ENCODE peak calls at places on chromosomes 2 and 18, in eight cellular contexts. X is spleen, W is gastrocnemius medialis, U is psoas muscle, B is NT2/D1, P is heart right ventricle, S is H9, Z is body of pancreas. N is an unnamed sample. For H3K4me1, the result is how much of the 10 kb centered on the place peaks cover.

GRCh38 chr2:39118786-39119499 is 1.9 kb downstream of the SOS1 start:
- DNase-seq in X (no peak), W (no peak), U (no peak), B (no peak), P (no peak), S (no peak), Z (no peak), N (peak)

GRCh38 chr18:70046796-70047195 is 99.1 kb upstream of the CD226 start:
- DNase-seq in X (no peak), W (no peak), U (no peak), B (no peak), P (no peak), S (no peak), Z (no peak), N (no peak)

GRCh38 chr2:217890445-217890844 is 112.3 kb downstream of the TNS1 start:
- DNase-seq in X (no peak), W (peak), U (peak), B (no peak), P (no peak), S (no peak), Z (peak), N (no peak)

GRCh38 chr18:49920731-49921130 is 107.4 kb upstream of the ACAA2 start:
- DNase-seq in X (no peak), W (no peak), U (no peak), B (no peak), P (no peak), S (no peak), Z (no peak), N (peak)

GRCh38 chr2:235521844-235522243 is 28.0 kb downstream of the AGAP1 start:
- DNase-seq in X (no peak), W (no peak), U (no peak), B (no peak), P (no peak), S (no peak), Z (no peak), N (no peak)

GRCh38 chr2:162574615-162575452 is 230.9 kb downstream of the GCA start:
- DNase-seq in X (no peak), W (no peak), U (no peak), B (no peak), P (no peak), S (no peak), Z (peak), N (no peak)

GRCh38 chr2:19809206-19809605 is 92.6 kb downstream of the TTC32 start:
- DNase-seq in X (no peak), W (no peak), U (no peak), B (no peak), P (no peak), S (peak), Z (no peak), N (no peak)

GRCh38 chr2:42964444-42965081 is 172.2 kb upstream of the HAAO start:
- DNase-seq in X (peak), W (peak), U (peak), B (no peak), P (peak), S (no peak), Z (peak), N (peak)

GRCh38 chr2:217248312-217248935 is 388.6 kb upstream of the TNP1 start:
- DNase-seq in X (no peak), W (peak), U (peak), B (no peak), P (peak), S (peak), Z (peak), N (peak)

GRCh38 chr2:102801858-102802699 is 40.2 kb downstream of the TMEM182 start:
- DNase-seq in X (no peak), W (peak), U (no peak), B (no peak), P (no peak), S (no peak), Z (no peak), N (no peak)

GRCh38 chr2:106161938-106162814 is 31.9 kb downstream of the UXS1 start:
- DNase-seq in X (no peak), W (peak), U (peak), B (no peak), P (no peak), S (no peak), Z (peak), N (no peak)

GRCh38 chr2:59000796-59001195 is 759.7 kb upstream of the FANCL start:
- DNase-seq in X (no peak), W (no peak), U (no peak), B (no peak), P (no peak), S (no peak), Z (no peak), N (no peak)

GRCh38 chr2:222844323-222844722 is 16.5 kb upstream of the ACSL3 start:
- DNase-seq in X (no peak), W (no peak), U (no peak), B (no peak), P (no peak), S (no peak), Z (no peak), N (peak)

GRCh38 chr2:36371963-36372391 is 16.4 kb downstream of the CRIM1 start:
- DNase-seq in X (no peak), W (peak), U (no peak), B (no peak), P (no peak), S (no peak), Z (no peak), N (peak)

GRCh38 chr2:157894694-157895450 is 18.7 kb upstream of the ACVR1 start:
- DNase-seq in X (no peak), W (no peak), U (peak), B (no peak), P (no peak), S (no peak), Z (no peak), N (no peak)

GRCh38 chr18:24734058-24734457 is 273.6 kb downstream of the HRH4 start:
- DNase-seq in X (no peak), W (no peak), U (no peak), B (no peak), P (no peak), S (peak), Z (peak), N (no peak)

DNA sequence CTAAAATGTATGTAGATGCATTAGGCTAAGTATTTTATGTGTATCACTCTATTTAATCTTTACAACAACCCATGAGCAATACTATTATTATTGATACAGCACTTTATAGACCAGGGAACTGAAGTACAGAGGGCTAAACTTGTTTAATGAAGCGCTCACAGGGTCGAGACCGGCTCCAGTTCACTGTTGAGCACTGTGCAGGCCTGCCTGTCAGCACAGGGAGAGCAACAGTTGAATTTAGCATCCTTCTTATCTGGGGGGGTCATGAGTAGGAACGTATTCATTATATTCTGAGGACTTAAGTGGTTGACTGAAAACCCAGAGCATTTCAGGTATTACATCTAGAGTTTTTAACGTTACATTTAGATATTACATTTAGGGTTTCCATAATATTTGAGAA is 120.1 kb downstream of the PLCL1 start:
- DNase-seq in X (no peak), W (no peak), U (no peak), B (no peak), P (no peak), S (no peak), Z (no peak), N (no peak)
- H3K4me1 ChIP-seq in X (under half), W (half or more), U (under half), B (under half), P (under half), S (under half), Z (under half), N (under half)

GRCh38 chr2:109612991-109613921 is 510 bp downstream of the SEPTIN10 start:
- DNase-seq in X (no peak), W (no peak), U (peak), B (no peak), P (peak), S (peak), Z (no peak), N (peak)

GRCh38 chr2:109615637-109616144 is 1.5 kb downstream of the SOWAHC start:
- DNase-seq in X (no peak), W (no peak), U (no peak), B (no peak), P (no peak), S (peak), Z (no peak), N (no peak)

GRCh38 chr2:109614715-109615636 is 812 bp downstream of the SOWAHC start:
- DNase-seq in X (peak), W (no peak), U (peak), B (no peak), P (peak), S (peak), Z (peak), N (no peak)

GRCh38 chr2:109616184-109616583 is 2.0 kb downstream of the SOWAHC start:
- DNase-seq in X (no peak), W (no peak), U (no peak), B (no peak), P (no peak), S (no peak), Z (no peak), N (no peak)

DNA sequence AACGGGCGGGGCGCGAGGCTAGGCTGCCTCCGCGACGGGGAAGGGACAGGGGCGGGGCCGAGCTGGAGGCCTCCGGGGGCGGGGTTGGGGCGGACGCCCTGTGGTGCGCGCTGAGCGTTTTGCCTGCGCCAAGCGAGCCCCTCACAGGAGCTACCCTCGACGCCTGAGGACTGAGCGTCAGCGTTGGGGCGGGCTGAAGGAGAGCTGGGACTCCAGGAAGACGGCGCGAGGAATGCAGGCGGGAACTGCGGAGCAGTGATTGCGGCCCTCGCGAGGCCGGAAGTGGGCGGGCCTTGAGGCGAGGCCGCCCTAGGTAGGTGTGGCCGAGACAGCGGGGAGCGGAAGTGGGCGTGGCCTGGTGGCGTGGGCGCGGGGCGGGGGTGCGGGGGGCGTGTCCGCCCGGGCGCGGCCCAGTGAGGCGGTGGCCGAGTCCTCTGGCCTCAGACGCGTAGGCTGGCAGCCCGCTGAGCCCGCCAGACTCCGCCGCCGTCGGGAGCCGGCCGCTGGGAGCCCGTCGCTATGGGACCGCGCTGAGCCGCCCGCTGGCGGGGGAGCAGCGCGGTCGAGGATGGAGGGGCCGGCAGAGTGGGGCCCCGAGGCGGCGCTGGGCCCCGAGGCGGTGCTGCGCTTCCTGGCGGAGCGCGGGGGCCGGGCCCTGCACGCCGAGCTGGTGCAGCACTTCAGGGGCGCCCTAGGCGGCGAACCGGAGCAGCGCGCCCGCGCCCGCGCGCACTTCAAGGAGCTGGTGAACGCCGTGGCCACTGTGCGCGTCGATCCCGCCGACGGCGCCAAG is at the start of the genes SEPTIN10 and SOWAHC:
- DNase-seq in X (peak), W (peak), U (peak), B (peak), P (peak), S (peak), Z (peak), N (peak)
- H3K4me1 ChIP-seq in X (half or more), W (under half), U (under half), B (under half), P (under half), S (under half), Z (under half), N (half or more)

GRCh38 chr2:173955004-173955403 is 10.2 kb downstream of the SP3 start:
- DNase-seq in X (no peak), W (no peak), U (no peak), B (no peak), P (no peak), S (no peak), Z (no peak), N (no peak)
- H3K4me1 ChIP-seq in X (half or more), W (half or more), U (half or more), B (under half), P (under half), S (under half), Z (half or more), N (under half)

GRCh38 chr2:64731746-64732145 is 78.0 kb upstream of the SERTAD2 start:
- DNase-seq in X (no peak), W (no peak), U (no peak), B (no peak), P (no peak), S (no peak), Z (no peak), N (no peak)
- H3K4me1 ChIP-seq in X (half or more), W (under half), U (under half), B (under half), P (under half), S (under half), Z (under half), N (under half)

GRCh38 chr2:234373060-234373459 is 123.8 kb downstream of the ARL4C start:
- DNase-seq in X (no peak), W (no peak), U (no peak), B (no peak), P (no peak), S (no peak), Z (no peak), N (no peak)
- H3K4me1 ChIP-seq in X (under half), W (under half), U (under half), B (under half), P (under half), S (under half), Z (under half), N (under half)

GRCh38 chr2:201699384-201699783 is 940 bp upstream of the MPP4 start:
- DNase-seq in X (no peak), W (no peak), U (no peak), B (no peak), P (no peak), S (no peak), Z (no peak), N (no peak)

GRCh38 chr2:201701591-201701990 is 3.1 kb upstream of the MPP4 start:
- DNase-seq in X (no peak), W (no peak), U (no peak), B (no peak), P (no peak), S (no peak), Z (no peak), N (no peak)

GRCh38 chr2:201696151-201696659 is 2.2 kb downstream of the MPP4 start:
- DNase-seq in X (no peak), W (no peak), U (no peak), B (no peak), P (no peak), S (no peak), Z (no peak), N (peak)

GRCh38 chr2:201697899-201698298 is 545 bp downstream of the MPP4 start:
- DNase-seq in X (no peak), W (no peak), U (no peak), B (no peak), P (no peak), S (no peak), Z (no peak), N (peak)

GRCh38 chr2:201698588-201699226 is at the start of gene MPP4:
- DNase-seq in X (no peak), W (no peak), U (no peak), B (no peak), P (no peak), S (no peak), Z (no peak), N (peak)
- H3K4me1 ChIP-seq in X (under half), W (under half), U (under half), B (under half), P (under half), S (under half), Z (under half), N (under half)

GRCh38 chr2:152473151-152473857 is 138.3 kb downstream of the FMNL2 start:
- DNase-seq in X (no peak), W (no peak), U (no peak), B (no peak), P (no peak), S (no peak), Z (no peak), N (no peak)

GRCh38 chr2:152468832-152469692 is 134.1 kb downstream of the FMNL2 start:
- DNase-seq in X (no peak), W (peak), U (no peak), B (no peak), P (no peak), S (no peak), Z (no peak), N (no peak)

GRCh38 chr2:152472524-152472923 is 137.6 kb downstream of the FMNL2 start:
- DNase-seq in X (no peak), W (no peak), U (no peak), B (no peak), P (no peak), S (no peak), Z (no peak), N (no peak)

GRCh38 chr2:152471499-152471898 is 136.5 kb downstream of the FMNL2 start:
- DNase-seq in X (no peak), W (no peak), U (no peak), B (no peak), P (no peak), S (no peak), Z (no peak), N (no peak)

GRCh38 chr2:152471013-152471412 is 136.0 kb downstream of the FMNL2 start:
- DNase-seq in X (no peak), W (no peak), U (no peak), B (no peak), P (no peak), S (no peak), Z (no peak), N (no peak)
- H3K4me1 ChIP-seq in X (half or more), W (half or more), U (half or more), B (under half), P (under half), S (under half), Z (half or more), N (under half)

GRCh38 chr2:12675801-12676200 is 40.9 kb upstream of the TRIB2 start:
- DNase-seq in X (no peak), W (no peak), U (no peak), B (no peak), P (no peak), S (no peak), Z (no peak), N (no peak)

GRCh38 chr2:12675352-12675795 is 41.4 kb upstream of the TRIB2 start:
- DNase-seq in X (no peak), W (no peak), U (no peak), B (no peak), P (no peak), S (no peak), Z (peak), N (no peak)

GRCh38 chr2:12676771-12677170 is 40.0 kb upstream of the TRIB2 start:
- DNase-seq in X (no peak), W (no peak), U (no peak), B (no peak), P (no peak), S (no peak), Z (no peak), N (no peak)

GRCh38 chr2:12679550-12680072 is 37.1 kb upstream of the TRIB2 start:
- DNase-seq in X (no peak), W (no peak), U (no peak), B (no peak), P (no peak), S (no peak), Z (no peak), N (no peak)

GRCh38 chr2:12678189-12678588 is 38.5 kb upstream of the TRIB2 start:
- DNase-seq in X (no peak), W (no peak), U (no peak), B (no peak), P (no peak), S (no peak), Z (no peak), N (no peak)
- H3K4me1 ChIP-seq in X (under half), W (under half), U (under half), B (under half), P (under half), S (under half), Z (under half), N (under half)

GRCh38 chr2:55154525-55155030 is 77.5 kb downstream of the CLHC1 start:
- DNase-seq in X (no peak), W (no peak), U (no peak), B (no peak), P (no peak), S (no peak), Z (no peak), N (no peak)
- H3K4me1 ChIP-seq in X (half or more), W (under half), U (under half), B (under half), P (under half), S (under half), Z (half or more), N (under half)

N was measured in SJSA1.